ENCODE peak calls at places on chromosomes 5 and 9, in four cellular contexts. V is WTC11, F is K562, O is HepG2. U is an unnamed sample.

GRCh38 chr5:121628783-121629182 is 222.9 kb upstream of the FTMT start:
- DNase-seq in O (no peak), V (no peak), F (no peak), U (no peak)

GRCh38 chr5:61362796-61363364 is 30.8 kb downstream of the ZSWIM6 start:
- DNase-seq in V (peak; percentile 37), O (no peak), F (no peak), U (peak; percentile 15)

GRCh38 chr5:151779531-151780125 is 7.9 kb downstream of the G3BP1 start:
- DNase-seq in V (no peak), O (no peak), F (no peak), U (no peak)

GRCh38 chr5:37197340-37198050 is 51.7 kb downstream of the CPLANE1 start:
- DNase-seq in F (no peak), O (no peak), V (no peak), U (no peak)

GRCh38 chr5:138926257-138926656 is 51.1 kb upstream of the LRRTM2 start:
- DNase-seq in V (no peak), O (no peak), F (no peak), U (no peak)

GRCh38 chr5:24750356-24750755 is 105.6 kb upstream of the CDH10 start:
- DNase-seq in V (no peak), O (no peak), F (no peak), U (no peak)

GRCh38 chr9:14987858-14988257 is 77.6 kb upstream of the FREM1 start:
- DNase-seq in V (no peak), O (no peak), F (no peak), U (no peak)

GRCh38 chr9:93127395-93127911 is 6.6 kb downstream of the NINJ1 start:
- DNase-seq in V (no peak), O (no peak), F (no peak), U (no peak)

GRCh38 chr5:4947106-4947505 is 193.0 kb upstream of the ADAMTS16 start:
- DNase-seq in O (no peak), F (no peak), V (no peak), U (no peak)

GRCh38 chr9:96014078-96014477 is 138.6 kb downstream of the ERCC6L2 start:
- DNase-seq in O (no peak), V (no peak), F (no peak), U (no peak)

GRCh38 chr5:151022511-151023018 is 2.2 kb downstream of the GPX3 start:
- DNase-seq in V (no peak), O (no peak), F (peak; percentile 52), U (no peak)

GRCh38 chr5:73157399-73158303 is 15.3 kb upstream of the TMEM174 start:
- DNase-seq in F (no peak), O (no peak), V (no peak), U (no peak)

GRCh38 chr9:94908041-94908563 is 181.6 kb downstream of the AOPEP start:
- DNase-seq in O (no peak), F (no peak), V (no peak), U (no peak)

GRCh38 chr5:36874465-36874864 is 2.1 kb upstream of the NIPBL start:
- DNase-seq in V (no peak), O (no peak), F (no peak), U (no peak)

GRCh38 chr9:133098871-133099270 is 22.2 kb downstream of the RALGDS start:
- DNase-seq in V (no peak), F (no peak), O (no peak), U (no peak)
- TF ChIP-seq ELF4 in V (no peak), F (no peak), O (no peak), U (no peak)

GRCh38 chr5:159655757-159656409 is 260.4 kb upstream of the ADRA1B start:
- DNase-seq in F (no peak), O (no peak), V (no peak), U (no peak)
- TF ChIP-seq SP1 in F (no peak), O (no peak), V (no peak), U (no peak)

GRCh38 chr5:6393596-6394194 is 15.3 kb upstream of the MED10 start:
- DNase-seq in V (no peak), F (no peak), O (no peak), U (no peak)
- TF ChIP-seq ELF4 in V (no peak), F (no peak), O (no peak), U (no peak)

GRCh38 chr5:132235340-132235739 is 7.7 kb upstream of the P4HA2 start:
- DNase-seq in F (no peak), V (no peak), O (no peak), U (no peak)

GRCh38 chr5:132233811-132234683 is 6.4 kb upstream of the P4HA2 start:
- DNase-seq in O (no peak), F (no peak), V (no peak), U (no peak)

GRCh38 chr5:132234684-132235062 is 7.0 kb upstream of the P4HA2 start:
- DNase-seq in V (no peak), O (no peak), F (no peak), U (no peak)

GRCh38 chr5:132230871-132231270 is 3.2 kb upstream of the P4HA2 start:
- DNase-seq in F (no peak), O (no peak), V (no peak), U (no peak)

DNA sequence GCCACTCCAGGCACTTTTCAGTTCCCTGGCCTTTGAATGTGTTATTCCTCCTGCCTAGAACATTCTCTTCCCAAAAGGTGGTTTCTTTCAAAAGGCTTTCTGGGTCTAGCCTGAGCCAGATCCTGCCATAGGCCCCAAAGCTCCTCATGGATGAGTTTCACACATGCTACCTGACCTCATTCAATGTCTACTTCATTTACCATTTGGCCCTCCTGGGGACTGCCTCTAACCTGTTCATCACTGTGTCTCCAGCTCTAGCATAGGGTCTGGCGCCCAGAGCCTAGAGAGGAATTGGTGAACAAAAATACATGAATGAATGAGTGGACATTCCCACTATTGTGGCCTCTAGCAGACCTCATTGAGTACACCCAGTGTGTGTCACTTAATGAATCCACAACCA is 5.4 kb upstream of the P4HA2 start:
- DNase-seq in F (no peak), V (no peak), O (no peak), U (no peak)
- TF ChIP-seq SP1 in F (no peak), V (no peak), O (no peak), U (no peak)